ENCODE peak calls at places on chromosomes 13 and 19, in four cellular contexts. One of them, this sample, is unnamed.

GRCh38 chr19:1469200-1469935 is 9.6 kb downstream of the C19orf25 start:
- DNase-seq in tibial artery: no peak
- DNase-seq in ovary: no peak
- DNase-seq in mesothelial cell of epicardium: no peak
- DNase-seq in this sample: no peak

GRCh38 chr19:13102666-13103584 is at the start of gene LYL1:
- DNase-seq in tibial artery: peak
- DNase-seq in mesothelial cell of epicardium: no peak
- DNase-seq in ovary: peak
- DNase-seq in this sample: no peak

GRCh38 chr13:50236898-50237318 is 221.7 kb downstream of the KCNRG start:
- DNase-seq in ovary: no peak
- DNase-seq in mesothelial cell of epicardium: no peak
- DNase-seq in tibial artery: no peak
- DNase-seq in this sample: no peak

GRCh38 chr19:11710313-11710712 is 28.4 kb downstream of the ZNF823 start:
- DNase-seq in ovary: no peak
- DNase-seq in tibial artery: no peak
- DNase-seq in mesothelial cell of epicardium: no peak
- DNase-seq in this sample: no peak

GRCh38 chr19:51460164-51460992 is 2.1 kb upstream of the SIGLEC8 start:
- DNase-seq in tibial artery: no peak
- DNase-seq in ovary: no peak
- DNase-seq in mesothelial cell of epicardium: no peak
- DNase-seq in this sample: no peak

GRCh38 chr13:99895999-99896695 is 75.4 kb downstream of the ZIC5 start:
- DNase-seq in mesothelial cell of epicardium: no peak
- DNase-seq in ovary: no peak
- DNase-seq in tibial artery: no peak
- DNase-seq in this sample: no peak

GRCh38 chr13:87680298-87680697 is 9.1 kb downstream of the SLITRK5 start:
- DNase-seq in ovary: no peak
- DNase-seq in mesothelial cell of epicardium: no peak
- DNase-seq in tibial artery: no peak
- DNase-seq in this sample: no peak

GRCh38 chr13:41668130-41668757 is 210.9 kb downstream of the RGCC start:
- DNase-seq in ovary: peak
- DNase-seq in mesothelial cell of epicardium: no peak
- DNase-seq in tibial artery: peak
- DNase-seq in this sample: no peak

GRCh38 chr13:48738261-48738755 is 84.6 kb downstream of the CYSLTR2 start:
- DNase-seq in ovary: no peak
- DNase-seq in mesothelial cell of epicardium: no peak
- DNase-seq in tibial artery: no peak
- DNase-seq in this sample: no peak

GRCh38 chr19:8607386-8607785 is 3.1 kb downstream of the ADAMTS10 start:
- DNase-seq in ovary: no peak
- DNase-seq in tibial artery: peak
- DNase-seq in mesothelial cell of epicardium: no peak
- DNase-seq in this sample: no peak

GRCh38 chr13:41306271-41307150 is 4.6 kb upstream of the NAA16 start:
- DNase-seq in tibial artery: no peak
- DNase-seq in ovary: no peak
- DNase-seq in mesothelial cell of epicardium: no peak
- DNase-seq in this sample: no peak

GRCh38 chr13:43785166-43785680 is 1.5 kb downstream of the ENOX1 start:
- DNase-seq in ovary: no peak
- DNase-seq in tibial artery: no peak
- DNase-seq in mesothelial cell of epicardium: no peak
- DNase-seq in this sample: no peak

GRCh38 chr19:45117167-45117594 is 24.2 kb downstream of the PPP1R37 start:
- DNase-seq in tibial artery: no peak
- DNase-seq in ovary: no peak
- DNase-seq in mesothelial cell of epicardium: peak
- DNase-seq in this sample: no peak

GRCh38 chr19:11480927-11481776 is at the start of gene ELAVL3:
- DNase-seq in ovary: no peak
- DNase-seq in mesothelial cell of epicardium: no peak
- DNase-seq in tibial artery: no peak
- DNase-seq in this sample: no peak

GRCh38 chr19:14345364-14345763 is 35.9 kb upstream of the ADGRE5 start:
- DNase-seq in ovary: no peak
- DNase-seq in tibial artery: no peak
- DNase-seq in mesothelial cell of epicardium: no peak
- DNase-seq in this sample: no peak

GRCh38 chr13:63012016-63012415 is 1596.4 kb upstream of the PCDH20 start:
- DNase-seq in tibial artery: no peak
- DNase-seq in mesothelial cell of epicardium: no peak
- DNase-seq in ovary: no peak
- DNase-seq in this sample: no peak

GRCh38 chr13:49421391-49421790 is 22.5 kb downstream of the CAB39L start:
- DNase-seq in mesothelial cell of epicardium: no peak
- DNase-seq in ovary: peak
- DNase-seq in tibial artery: no peak
- DNase-seq in this sample: no peak

GRCh38 chr13:91359071-91359470 is 11.6 kb downstream of the MIR17HG start:
- DNase-seq in tibial artery: no peak
- DNase-seq in mesothelial cell of epicardium: no peak
- DNase-seq in ovary: no peak
- DNase-seq in this sample: no peak

GRCh38 chr13:94966380-94966779 is 254.0 kb upstream of the SOX21 start:
- DNase-seq in tibial artery: no peak
- DNase-seq in mesothelial cell of epicardium: no peak
- DNase-seq in ovary: no peak
- DNase-seq in this sample: no peak

GRCh38 chr13:94739235-94739634 is 26.9 kb upstream of the SOX21 start:
- DNase-seq in ovary: no peak
- DNase-seq in mesothelial cell of epicardium: no peak
- DNase-seq in tibial artery: no peak
- DNase-seq in this sample: no peak

DNA sequence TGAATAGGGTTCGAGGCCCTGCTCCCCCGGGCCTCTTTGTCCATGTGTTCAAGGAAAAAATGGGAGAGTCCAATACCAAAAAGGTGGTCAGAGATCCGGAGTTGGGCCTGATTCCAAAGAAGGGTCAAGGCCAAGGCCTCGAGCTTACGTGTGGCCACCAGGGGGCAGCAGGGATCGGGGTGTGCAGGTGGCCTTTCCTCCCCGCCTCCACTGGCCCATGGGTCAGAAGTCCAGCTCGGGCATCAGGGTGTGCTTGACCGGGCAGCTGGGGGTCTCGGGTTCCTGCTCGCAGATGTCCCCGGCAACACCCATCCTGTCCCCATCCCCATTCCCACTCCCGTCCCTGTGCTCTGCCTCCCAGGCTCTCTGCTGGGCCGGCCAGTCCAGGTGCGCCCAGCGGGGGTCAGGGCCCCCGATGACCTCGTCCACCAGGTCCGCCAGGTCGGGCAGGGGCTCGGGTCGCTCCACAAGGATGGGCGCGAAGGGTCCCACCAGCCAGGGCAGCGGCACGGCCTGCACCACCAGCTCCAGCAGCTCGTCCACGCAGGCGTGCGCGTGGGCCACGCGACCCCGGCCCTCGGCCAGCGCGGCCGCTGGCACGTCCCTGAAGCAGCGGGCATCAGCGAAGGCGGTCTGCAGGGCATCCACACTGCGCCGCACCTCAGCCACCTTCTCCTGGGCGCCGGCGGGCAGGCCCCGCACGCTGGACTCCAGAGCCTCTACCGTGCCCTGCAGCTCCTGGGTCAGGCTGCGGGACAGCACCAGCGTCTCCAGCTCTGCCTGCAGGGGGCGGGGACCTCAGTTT is 5.2 kb upstream of the PLIN4 start:
- DNase-seq in ovary: peak
- DNase-seq in tibial artery: no peak
- DNase-seq in mesothelial cell of epicardium: no peak
- DNase-seq in this sample: no peak
- TF ChIP-seq CTCF in ovary: no peak
- TF ChIP-seq CTCF in tibial artery: peak
- TF ChIP-seq CTCF in mesothelial cell of epicardium: peak
- TF ChIP-seq CTCF in this sample: peak

GRCh38 chr13:21672811-21673591 is 2.1 kb downstream of the FGF9 start:
- DNase-seq in ovary: no peak
- DNase-seq in tibial artery: no peak
- DNase-seq in mesothelial cell of epicardium: no peak
- DNase-seq in this sample: no peak
- TF ChIP-seq CTCF in ovary: no peak
- TF ChIP-seq CTCF in tibial artery: no peak
- TF ChIP-seq CTCF in mesothelial cell of epicardium: no peak
- TF ChIP-seq CTCF in this sample: no peak

GRCh38 chr19:16185123-16185924 is at the start of gene FAM32A:
- DNase-seq in ovary: peak
- DNase-seq in mesothelial cell of epicardium: peak
- DNase-seq in tibial artery: peak
- DNase-seq in this sample: peak
- TF ChIP-seq CTCF in ovary: peak
- TF ChIP-seq CTCF in mesothelial cell of epicardium: no peak
- TF ChIP-seq CTCF in tibial artery: peak
- TF ChIP-seq CTCF in this sample: no peak

GRCh38 chr13:28501547-28501946 is 6.6 kb upstream of the FLT1 start:
- DNase-seq in ovary: no peak
- DNase-seq in mesothelial cell of epicardium: no peak
- DNase-seq in tibial artery: no peak
- DNase-seq in this sample: no peak
- TF ChIP-seq CTCF in ovary: no peak
- TF ChIP-seq CTCF in mesothelial cell of epicardium: no peak
- TF ChIP-seq CTCF in tibial artery: no peak
- TF ChIP-seq CTCF in this sample: no peak

GRCh38 chr19:28012361-28012760 is 1200.6 kb downstream of the UQCRFS1 start:
- DNase-seq in tibial artery: no peak
- DNase-seq in mesothelial cell of epicardium: no peak
- DNase-seq in ovary: no peak
- DNase-seq in this sample: no peak
- TF ChIP-seq CTCF in tibial artery: no peak
- TF ChIP-seq CTCF in mesothelial cell of epicardium: no peak
- TF ChIP-seq CTCF in ovary: no peak
- TF ChIP-seq CTCF in this sample: no peak

DNA sequence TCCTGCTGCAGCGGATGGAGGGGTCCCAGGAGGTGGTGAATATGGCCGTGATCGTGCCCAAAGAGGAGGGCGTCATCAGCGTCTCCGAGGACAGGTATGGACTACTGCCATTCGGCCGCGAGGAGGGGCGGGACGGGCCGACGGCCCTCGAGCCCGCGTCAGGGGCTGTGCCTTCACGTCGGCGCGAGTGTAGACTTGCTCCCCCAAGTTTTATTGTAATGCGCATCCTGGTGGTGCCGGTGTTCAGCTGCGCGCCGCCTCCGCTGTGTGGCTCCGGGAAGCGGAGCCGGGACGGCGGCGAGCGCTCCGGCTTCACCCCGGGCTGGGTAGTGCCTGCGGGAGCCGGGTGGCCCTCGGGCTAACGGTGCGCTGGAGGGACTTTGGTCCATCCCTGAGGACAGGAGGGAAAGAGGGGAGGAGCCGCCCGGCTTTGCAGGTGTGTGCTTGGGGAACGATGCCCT is 499 bp downstream of the WDFY2 start:
- DNase-seq in mesothelial cell of epicardium: no peak
- DNase-seq in ovary: no peak
- DNase-seq in tibial artery: no peak
- DNase-seq in this sample: peak
- TF ChIP-seq CTCF in mesothelial cell of epicardium: no peak
- TF ChIP-seq CTCF in ovary: no peak
- TF ChIP-seq CTCF in tibial artery: no peak
- TF ChIP-seq CTCF in this sample: no peak

DNA sequence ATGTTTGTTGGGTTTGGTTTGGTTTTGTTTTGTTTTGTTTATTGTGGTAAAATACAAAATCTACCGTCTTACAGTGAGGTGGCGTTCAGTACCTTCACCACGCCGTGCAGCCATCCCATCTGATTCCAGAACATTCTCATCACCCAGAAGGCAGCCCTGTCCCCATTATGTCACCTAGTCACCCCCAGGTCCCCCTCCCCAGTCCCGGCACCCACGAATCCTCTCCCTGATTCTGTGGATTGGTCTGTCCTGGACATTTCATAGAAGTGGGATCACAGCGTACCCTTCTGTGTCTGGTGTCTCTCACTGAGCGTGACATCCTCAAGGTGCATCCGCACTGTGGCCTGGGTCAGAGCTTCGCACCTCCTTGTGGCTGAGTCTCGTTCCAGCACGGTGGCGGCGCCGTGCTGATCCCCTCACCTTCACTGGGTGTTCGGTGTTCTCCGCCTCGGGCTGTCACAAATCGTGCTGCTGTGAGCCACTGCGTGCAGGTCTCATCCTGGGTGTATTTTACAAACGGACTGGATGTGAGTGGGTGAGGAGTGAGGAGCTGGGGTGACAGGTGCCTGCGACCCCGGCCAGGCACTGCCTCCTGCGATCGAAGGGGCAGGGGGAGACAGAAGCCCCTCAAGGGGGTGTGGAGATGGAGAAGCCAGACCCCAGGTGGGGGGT is 580 bp upstream of the TEKTIP1 start:
- DNase-seq in tibial artery: no peak
- DNase-seq in mesothelial cell of epicardium: no peak
- DNase-seq in ovary: no peak
- DNase-seq in this sample: no peak
- TF ChIP-seq CTCF in tibial artery: no peak
- TF ChIP-seq CTCF in mesothelial cell of epicardium: no peak
- TF ChIP-seq CTCF in ovary: no peak
- TF ChIP-seq CTCF in this sample: no peak